ENCODE peak calls at places on chromosomes 16 and 17, in six cellular contexts. H is AG10803, F is GM06990, M is brain microvascular endothelial cell, Q is tibial nerve, B is mesendoderm. C is an unnamed sample.

GRCh38 chr16:89958068-89958467 is 9.5 kb downstream of the DEF8 start:
- DNase-seq in H (peak), F (no peak), M (peak), Q (no peak), B (peak), C (no peak)

GRCh38 chr16:82038941-82039340 is 3.9 kb downstream of the HSD17B2 start:
- DNase-seq in H (no peak), F (no peak), M (no peak), Q (no peak), B (no peak), C (no peak)

GRCh38 chr16:30069575-30070462 is 4.3 kb downstream of the ALDOA start:
- DNase-seq in H (no peak), F (no peak), M (no peak), Q (no peak), B (no peak), C (no peak)

GRCh38 chr17:48011405-48012150 is 26.0 kb downstream of the COPZ2 start:
- DNase-seq in H (peak), F (no peak), M (peak), Q (no peak), B (peak), C (no peak)

GRCh38 chr17:56176101-56176500 is 22.8 kb downstream of the ANKFN1 start:
- DNase-seq in H (peak), F (no peak), M (no peak), Q (no peak), B (peak), C (no peak)

GRCh38 chr16:2487517-2487842 is 12.6 kb downstream of the TBC1D24 start:
- DNase-seq in H (no peak), F (no peak), M (no peak), Q (no peak), B (no peak), C (no peak)

GRCh38 chr16:13634253-13634652 is 285.7 kb upstream of the ERCC4 start:
- DNase-seq in H (no peak), F (no peak), M (no peak), Q (no peak), B (no peak), C (no peak)

GRCh38 chr17:63476857-63477470 is at the start of gene ACE:
- DNase-seq in H (no peak), F (peak), M (no peak), Q (no peak), B (peak), C (no peak)

GRCh38 chr17:2549392-2550211 is 37.9 kb upstream of the METTL16 start:
- DNase-seq in H (no peak), F (no peak), M (no peak), Q (no peak), B (peak), C (no peak)

GRCh38 chr16:54351171-54351570 is 64.6 kb upstream of the IRX3 start:
- DNase-seq in H (no peak), F (no peak), M (no peak), Q (no peak), B (no peak), C (no peak)

GRCh38 chr16:88866151-88866920 is at the start of gene PABPN1L:
- DNase-seq in H (no peak), F (no peak), M (no peak), Q (no peak), B (no peak), C (no peak)

GRCh38 chr17:42744283-42744805 is 496 bp downstream of the EZH1 start:
- DNase-seq in H (peak), F (peak), M (no peak), Q (peak), B (peak), C (no peak)

GRCh38 chr17:83155128-83156081 is 76.0 kb downstream of the METRNL start:
- DNase-seq in H (peak), F (no peak), M (peak), Q (peak), B (no peak), C (peak)

GRCh38 chr16:55482056-55482455 is 3.1 kb downstream of the MMP2 start:
- DNase-seq in H (peak), F (no peak), M (no peak), Q (no peak), B (no peak), C (no peak)

GRCh38 chr17:13750783-13751484 is 149.2 kb upstream of the HS3ST3A1 start:
- DNase-seq in H (peak), F (no peak), M (no peak), Q (no peak), B (peak), C (no peak)

GRCh38 chr16:52265446-52265861 is 281.5 kb downstream of the TOX3 start:
- DNase-seq in H (no peak), F (no peak), M (no peak), Q (no peak), B (no peak), C (no peak)

GRCh38 chr17:39845052-39845976 is 18.8 kb downstream of the IKZF3 start:
- DNase-seq in H (no peak), F (no peak), M (no peak), Q (no peak), B (no peak), C (no peak)

GRCh38 chr17:55317284-55317683 is 52.5 kb downstream of the HLF start:
- DNase-seq in H (no peak), F (no peak), M (no peak), Q (no peak), B (no peak), C (no peak)

GRCh38 chr17:61641715-61642114 is 50.7 kb upstream of the NACA2 start:
- DNase-seq in H (no peak), F (no peak), M (no peak), Q (no peak), B (no peak), C (no peak)

GRCh38 chr17:47205419-47205963 is 3.7 kb upstream of the MYL4 start:
- DNase-seq in H (peak), F (peak), M (peak), Q (peak), B (peak), C (peak)

GRCh38 chr16:54954220-54954619 is 23.6 kb downstream of the IRX5 start:
- DNase-seq in H (no peak), F (no peak), M (no peak), Q (no peak), B (no peak), C (no peak)

GRCh38 chr17:80600586-80600985 is 55.9 kb downstream of the RPTOR start:
- DNase-seq in H (no peak), F (no peak), M (no peak), Q (no peak), B (no peak), C (no peak)

GRCh38 chr16:57284206-57284951 is at the start of gene PLLP:
- DNase-seq in H (no peak), F (peak), M (no peak), Q (no peak), B (peak), C (no peak)

GRCh38 chr17:73290399-73291259 is 21.2 kb downstream of the CDC42EP4 start:
- DNase-seq in H (no peak), F (no peak), M (no peak), Q (no peak), B (no peak), C (no peak)

GRCh38 chr16:66274335-66275110 is 92.0 kb upstream of the CDH5 start:
- DNase-seq in H (peak), F (peak), M (no peak), Q (no peak), B (no peak), C (no peak)

GRCh38 chr16:15899538-15900100 is 11.2 kb upstream of the CEP20 start:
- DNase-seq in H (peak), F (peak), M (peak), Q (no peak), B (peak), C (peak)

GRCh38 chr16:55040366-55041086 is 109.9 kb downstream of the IRX5 start:
- DNase-seq in H (no peak), F (no peak), M (no peak), Q (no peak), B (no peak), C (no peak)

GRCh38 chr17:48382989-48383388 is 47.0 kb downstream of the SKAP1 start:
- DNase-seq in H (no peak), F (no peak), M (no peak), Q (no peak), B (no peak), C (no peak)

GRCh38 chr16:75789237-75789636 is 62.9 kb upstream of the CPHXL start:
- DNase-seq in H (peak), F (no peak), M (peak), Q (peak), B (peak), C (peak)

GRCh38 chr17:32820440-32820839 is 56.5 kb downstream of the MYO1D start:
- DNase-seq in H (no peak), F (no peak), M (no peak), Q (no peak), B (no peak), C (no peak)

GRCh38 chr17:40903129-40903847 is 18.2 kb upstream of the KRT20 start:
- DNase-seq in H (peak), F (no peak), M (peak), Q (no peak), B (no peak), C (peak)

GRCh38 chr17:29048440-29049360 is 5.8 kb downstream of the PIPOX start:
- DNase-seq in H (no peak), F (no peak), M (peak), Q (no peak), B (peak), C (no peak)

GRCh38 chr16:66692341-66692740 is 4.2 kb downstream of the CMTM4 start:
- DNase-seq in H (no peak), F (no peak), M (no peak), Q (no peak), B (peak), C (no peak)

GRCh38 chr17:73787721-73788051 is 143.4 kb upstream of the SDK2 start:
- DNase-seq in H (no peak), F (no peak), M (no peak), Q (no peak), B (no peak), C (no peak)

GRCh38 chr17:40035162-40035559 is 19.0 kb downstream of the MED24 start:
- DNase-seq in H (peak), F (no peak), M (peak), Q (no peak), B (peak), C (no peak)

GRCh38 chr17:35640977-35641526 is 53.9 kb downstream of the AP2B1 start:
- DNase-seq in H (no peak), F (no peak), M (no peak), Q (no peak), B (no peak), C (no peak)
- H3K4me3 ChIP-seq in H (no peak), F (no peak), M (no peak), Q (no peak), B (no peak), C (no peak)

DNA sequence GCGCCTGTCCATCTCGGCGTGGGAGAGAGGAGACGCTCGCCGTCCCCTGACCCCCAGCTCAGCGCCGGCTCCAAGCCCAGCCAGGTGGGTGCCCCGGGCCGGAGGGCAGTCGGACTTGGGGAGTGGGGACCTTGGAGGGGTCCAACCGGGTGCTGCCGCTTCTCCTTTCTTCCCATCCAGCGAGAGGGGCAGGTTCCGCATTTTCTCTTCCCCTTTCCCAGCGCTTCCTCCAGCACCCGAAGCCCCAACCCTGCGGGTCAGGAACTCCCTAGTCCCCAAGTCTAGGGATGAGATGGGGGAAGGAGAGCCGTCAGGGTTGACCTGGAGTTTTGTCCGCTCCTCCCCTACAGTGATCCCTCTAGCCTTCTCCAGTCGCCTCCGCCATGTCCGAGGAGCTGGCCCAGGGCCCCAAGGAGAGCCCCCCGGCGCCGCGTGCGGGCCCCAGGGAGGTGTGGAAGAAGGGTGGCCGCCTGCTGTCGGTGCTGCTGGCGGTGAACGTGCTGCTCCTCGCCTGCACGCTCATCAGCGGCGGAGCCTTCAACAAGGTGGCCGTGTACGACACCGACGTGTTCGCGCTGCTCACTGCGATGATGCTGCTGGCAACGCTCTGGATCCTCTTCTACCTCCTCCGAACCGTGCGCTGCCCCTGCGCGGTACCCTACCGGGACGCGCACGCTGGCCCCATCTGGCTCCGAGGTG is at the start of gene OTOP2:
- DNase-seq in H (no peak), F (no peak), M (no peak), Q (peak), B (no peak), C (no peak)
- H3K4me3 ChIP-seq in H (no peak), F (peak), M (no peak), Q (peak), B (no peak), C (no peak)

GRCh38 chr17:27346228-27346899 is 52.5 kb downstream of the WSB1 start:
- DNase-seq in H (no peak), F (no peak), M (no peak), Q (no peak), B (no peak), C (no peak)

GRCh38 chr17:27348196-27348595 is 54.3 kb downstream of the WSB1 start:
- DNase-seq in H (no peak), F (no peak), M (no peak), Q (no peak), B (no peak), C (no peak)

GRCh38 chr17:27343294-27343693 is 49.4 kb downstream of the WSB1 start:
- DNase-seq in H (no peak), F (no peak), M (no peak), Q (no peak), B (no peak), C (no peak)

GRCh38 chr17:27343972-27344607 is 50.2 kb downstream of the WSB1 start:
- DNase-seq in H (peak), F (no peak), M (no peak), Q (no peak), B (no peak), C (no peak)

GRCh38 chr17:27345141-27345904 is 51.4 kb downstream of the WSB1 start:
- DNase-seq in H (no peak), F (no peak), M (no peak), Q (no peak), B (peak), C (no peak)
- H3K4me3 ChIP-seq in H (no peak), F (no peak), M (peak), Q (no peak), B (peak), C (no peak)

GRCh38 chr17:7021993-7022778 is 664 bp upstream of the BCL6B start:
- DNase-seq in H (peak), F (peak), M (peak), Q (peak), B (peak), C (no peak)
- H3K4me3 ChIP-seq in H (peak), F (peak), M (peak), Q (peak), B (peak), C (no peak)

GRCh38 chr16:80997964-80998620 is 8.6 kb downstream of the CMC2 start:
- DNase-seq in H (no peak), F (no peak), M (no peak), Q (no peak), B (no peak), C (no peak)
- H3K4me3 ChIP-seq in H (no peak), F (no peak), M (no peak), Q (no peak), B (no peak), C (no peak)

GRCh38 chr17:19002191-19002590 is 2.4 kb downstream of the FAM83G start:
- DNase-seq in H (no peak), F (no peak), M (no peak), Q (no peak), B (no peak), C (no peak)
- H3K4me3 ChIP-seq in H (peak), F (no peak), M (no peak), Q (no peak), B (no peak), C (peak)

DNA sequence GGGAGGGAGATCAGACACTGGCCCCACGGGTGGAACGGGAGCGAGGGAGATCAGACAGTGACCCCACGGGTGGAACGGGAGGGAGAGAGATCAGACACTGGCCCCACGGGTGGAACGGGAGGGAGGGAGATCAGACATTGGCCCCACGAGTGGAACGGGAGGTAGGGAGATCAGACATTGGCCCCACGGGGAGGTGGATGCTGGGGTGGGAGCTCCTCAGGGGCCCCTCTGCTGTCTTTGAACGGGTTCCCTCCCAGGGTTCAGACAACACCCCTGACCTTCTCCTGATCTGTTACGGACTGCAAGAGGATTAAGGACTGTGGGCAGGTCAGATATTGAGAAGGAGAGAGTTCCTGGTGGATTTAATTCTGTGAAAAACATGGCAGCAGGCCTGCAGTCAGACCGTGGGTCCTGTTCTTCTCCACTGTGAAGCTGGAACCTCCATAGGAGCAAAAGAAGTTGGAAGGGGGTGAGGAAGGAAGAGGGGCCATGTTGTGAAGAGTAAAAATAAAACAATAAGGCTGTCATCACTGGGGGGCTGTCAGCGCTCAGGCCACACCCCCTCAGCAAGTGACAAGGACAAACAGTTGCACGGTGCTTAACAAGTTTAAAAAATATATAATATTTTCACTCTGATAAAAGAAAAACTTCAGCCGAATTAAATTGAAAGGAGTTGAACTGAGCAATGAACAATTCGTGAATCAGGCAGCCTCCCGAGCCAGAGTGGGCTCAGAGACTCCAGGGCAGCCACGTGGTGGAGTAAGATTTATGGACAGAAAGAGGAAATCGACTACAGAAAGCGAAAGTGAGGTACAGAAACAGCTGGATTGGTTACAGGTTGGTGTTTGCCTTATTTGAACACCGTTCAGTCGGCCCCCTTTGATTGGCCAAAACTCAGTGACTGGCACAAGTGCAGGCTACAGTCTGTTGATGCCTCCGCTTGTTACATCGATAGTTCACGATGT is 348.7 kb upstream of the TNRC6C start:
- DNase-seq in H (peak), F (no peak), M (no peak), Q (no peak), B (no peak), C (no peak)
- H3K4me3 ChIP-seq in H (no peak), F (no peak), M (no peak), Q (no peak), B (no peak), C (no peak)

GRCh38 chr17:17820457-17821158 is 16.2 kb downstream of the SREBF1 start:
- DNase-seq in H (no peak), F (no peak), M (no peak), Q (no peak), B (no peak), C (no peak)
- H3K4me3 ChIP-seq in H (no peak), F (no peak), M (no peak), Q (no peak), B (no peak), C (no peak)

GRCh38 chr17:50129303-50129945 is 536 bp downstream of the SAMD14 start:
- DNase-seq in H (peak), F (no peak), M (no peak), Q (no peak), B (peak), C (no peak)
- H3K4me3 ChIP-seq in H (peak), F (peak), M (peak), Q (peak), B (peak), C (peak)